ENCODE peak calls at places on chromosome 10, in eight cellular contexts. G is frontal cortex; W is LNCaP clone FGC; D is stimulated activated CD8-positive, alpha-beta memory T cell treated with anti-CD3 and anti-CD28 coated beads, Interleukin-7, amount 100 ng/mL, for 4 hours; Y is NCI-H2107; X is HEK293T; U is SK-N-SH; Z is NCI-H1105. Q is an unnamed sample.

GRCh38 chr10:95260909-95261552 is 29.8 kb downstream of the PDLIM1 start:
- DNase-seq in W (no peak), X (no peak), D (no peak), Z (no peak), U (no peak), Y (no peak), G (no peak), Q (no peak)

GRCh38 chr10:78937800-78938694 is 130.7 kb upstream of the ZMIZ1 start:
- DNase-seq in Y (no peak), U (peak), Z (no peak), D (no peak), W (no peak), X (no peak), G (no peak), Q (no peak)

GRCh38 chr10:79242620-79243152 is 104.6 kb upstream of the PPIF start:
- DNase-seq in U (peak), D (peak), Z (peak), Y (peak), G (peak), X (peak), W (no peak), Q (peak)

GRCh38 chr10:44071479-44071878 is 313.4 kb downstream of the CXCL12 start:
- DNase-seq in X (no peak), U (no peak), D (no peak), Z (no peak), G (no peak), Y (no peak), W (peak), Q (no peak)

GRCh38 chr10:61891911-61892310 is 9.6 kb upstream of the ARID5B start:
- DNase-seq in D (no peak), Y (no peak), Z (no peak), G (no peak), W (no peak), X (no peak), U (no peak), Q (no peak)

GRCh38 chr10:102399217-102400021 is 3.9 kb downstream of the NFKB2 start:
- DNase-seq in Y (peak), W (peak), U (peak), Z (peak), X (peak), G (peak), D (peak), Q (peak)

GRCh38 chr10:69372126-69372980 is 44.4 kb downstream of the TACR2 start:
- DNase-seq in U (no peak), D (no peak), G (no peak), Z (no peak), Y (no peak), X (no peak), W (no peak), Q (no peak)

GRCh38 chr10:113301342-113301984 is 251.4 kb upstream of the HABP2 start:
- DNase-seq in D (no peak), U (no peak), X (no peak), Z (no peak), W (no peak), Y (no peak), G (no peak), Q (no peak)

GRCh38 chr10:131578472-131578970 is 267.0 kb upstream of the TCERG1L start:
- DNase-seq in D (no peak), Y (no peak), Z (no peak), U (no peak), W (no peak), G (no peak), X (no peak), Q (no peak)

GRCh38 chr10:99438890-99439289 is 8.5 kb upstream of the GOT1 start:
- DNase-seq in D (no peak), U (no peak), G (no peak), Y (no peak), W (no peak), X (no peak), Z (no peak), Q (no peak)

Q was measured in NCI-H510A.